ENCODE peak calls at places on chromosome 2, in four cellular contexts. V is A549, M is SK-N-SH, N is GM12878. C is an unnamed sample.

GRCh38 chr2:70988726-70989648 is 5.7 kb downstream of the TEX261 start:
- DNase-seq in N (no peak), M (no peak), V (no peak), C (no peak)

GRCh38 chr2:79831919-79832318 is 319.1 kb downstream of the CTNNA2 start:
- DNase-seq in V (no peak), M (no peak), N (no peak), C (no peak)

GRCh38 chr2:36615214-36615613 is 17.2 kb upstream of the FEZ2 start:
- DNase-seq in V (no peak), N (no peak), M (peak; percentile 20), C (no peak)

GRCh38 chr2:235612551-235612950 is 118.7 kb downstream of the AGAP1 start:
- DNase-seq in M (no peak), N (no peak), V (no peak), C (no peak)

GRCh38 chr2:144522741-144523605 is 3.1 kb upstream of the ZEB2 start:
- DNase-seq in V (no peak), M (peak; percentile 63), N (no peak), C (no peak)

GRCh38 chr2:55357907-55358306 is 61.7 kb downstream of the CCDC88A start:
- DNase-seq in V (no peak), N (no peak), M (no peak), C (no peak)

GRCh38 chr2:50196775-50197482 is 835.0 kb downstream of the NRXN1 start:
- DNase-seq in M (no peak), V (no peak), N (no peak), C (no peak)

GRCh38 chr2:217947341-217948316 is 55.2 kb downstream of the TNS1 start:
- DNase-seq in V (no peak), M (no peak), N (no peak), C (no peak)

GRCh38 chr2:100776445-100776844 is 43.5 kb upstream of the NPAS2 start:
- DNase-seq in M (no peak), V (no peak), N (no peak), C (no peak)

GRCh38 chr2:177076636-177077179 is 135.9 kb upstream of the HNRNPA3 start:
- DNase-seq in N (no peak), M (no peak), V (no peak), C (no peak)

GRCh38 chr2:128781888-128782385 is 463.3 kb upstream of the HS6ST1 start:
- DNase-seq in M (no peak), V (no peak), N (no peak), C (no peak)

GRCh38 chr2:101802329-101802728 is 104.8 kb downstream of the MAP4K4 start:
- DNase-seq in V (peak; percentile 20), M (no peak), N (no peak), C (peak; percentile 77)

GRCh38 chr2:69989422-69990128 is 28.1 kb upstream of the ASPRV1 start:
- DNase-seq in V (no peak), M (no peak), N (no peak), C (no peak)

GRCh38 chr2:55048514-55048924 is 1.7 kb downstream of the RTN4 start:
- DNase-seq in N (no peak), M (peak; percentile 21), V (peak; percentile 71), C (peak; percentile 58)

GRCh38 chr2:165402142-165402541 is 67.4 kb upstream of the CSRNP3 start:
- DNase-seq in V (no peak), M (no peak), N (no peak), C (no peak)

GRCh38 chr2:237774811-237775553 is 23.6 kb upstream of the RBM44 start:
- DNase-seq in M (peak; percentile 75), N (peak; percentile 11), V (peak; percentile 71), C (peak; percentile 79)

GRCh38 chr2:150282821-150283309 is 204.6 kb downstream of the RND3 start:
- DNase-seq in V (no peak), N (no peak), M (no peak), C (no peak)

GRCh38 chr2:128091691-128092050 is 671 bp downstream of the UGGT1 start:
- DNase-seq in V (no peak), M (no peak), N (no peak), C (no peak)

GRCh38 chr2:10946394-10946793 is 34.7 kb downstream of the KCNF1 start:
- DNase-seq in V (no peak), N (no peak), M (no peak), C (no peak)

GRCh38 chr2:66535574-66536289 is 100.8 kb downstream of the MEIS1 start:
- DNase-seq in V (no peak), M (peak; percentile 25), N (no peak), C (no peak)

GRCh38 chr2:66539452-66539851 is 104.5 kb downstream of the MEIS1 start:
- DNase-seq in M (no peak), N (no peak), V (no peak), C (no peak)

GRCh38 chr2:66538291-66538690 is 103.4 kb downstream of the MEIS1 start:
- DNase-seq in V (no peak), M (no peak), N (no peak), C (no peak)

GRCh38 chr2:66536290-66536673 is 101.4 kb downstream of the MEIS1 start:
- DNase-seq in M (no peak), V (no peak), N (no peak), C (no peak)

DNA sequence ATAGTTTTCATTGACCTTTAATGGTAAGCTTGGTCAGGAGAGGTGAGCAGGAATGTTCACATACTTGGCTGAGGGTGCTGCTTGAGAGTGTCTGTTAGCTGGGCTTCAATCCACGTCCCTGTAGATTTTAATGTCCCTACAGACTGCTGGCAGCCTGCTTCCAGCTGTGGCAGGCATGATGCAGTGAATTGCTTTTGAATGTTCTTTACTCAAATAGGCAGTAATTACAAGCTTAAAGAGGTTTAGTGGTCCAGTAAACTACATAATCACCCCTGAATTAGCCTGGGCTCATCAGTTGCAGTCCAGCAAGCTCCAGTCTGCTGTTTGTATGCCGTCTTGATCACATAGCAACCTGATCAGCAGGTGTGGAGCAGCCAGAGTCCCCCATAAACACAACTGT is 102.1 kb downstream of the MEIS1 start:
- DNase-seq in M (peak; percentile 27), V (no peak), N (no peak), C (no peak)
- TF ChIP-seq PBX3 in M (no peak), V (no peak), N (no peak), C (no peak)

GRCh38 chr2:233295891-233296290 is 11.7 kb upstream of the SAG start:
- DNase-seq in V (no peak), M (no peak), N (no peak), C (no peak)

GRCh38 chr2:233301248-233301647 is 6.4 kb upstream of the SAG start:
- DNase-seq in M (no peak), N (no peak), V (no peak), C (no peak)

GRCh38 chr2:233301811-233302210 is 5.8 kb upstream of the SAG start:
- DNase-seq in M (no peak), V (no peak), N (no peak), C (no peak)

GRCh38 chr2:233300401-233300800 is 7.2 kb upstream of the SAG start:
- DNase-seq in M (no peak), N (no peak), V (no peak), C (no peak)

DNA sequence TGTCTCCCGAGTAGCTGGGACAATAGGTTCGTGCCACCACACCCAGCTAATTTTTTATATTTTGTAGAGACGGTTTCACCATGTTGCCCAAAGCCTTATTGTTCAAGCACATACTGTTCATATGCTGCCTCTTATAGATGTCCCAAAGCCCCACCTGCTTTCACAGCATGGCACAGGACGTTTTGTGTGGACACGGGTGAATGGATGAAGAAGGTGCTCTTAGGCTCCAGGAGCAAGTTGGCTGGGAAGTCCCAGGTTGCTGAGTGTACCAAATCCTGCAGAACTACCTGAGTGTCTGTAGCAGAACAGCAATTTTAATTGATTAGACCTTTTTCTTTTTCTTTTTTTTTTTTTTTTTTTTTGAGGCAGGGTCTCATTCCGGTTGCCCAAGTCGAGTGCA is 10.5 kb upstream of the SAG start:
- DNase-seq in N (no peak), M (no peak), V (no peak), C (no peak)
- TF ChIP-seq PBX3 in N (no peak), M (no peak), V (no peak), C (no peak)

DNA sequence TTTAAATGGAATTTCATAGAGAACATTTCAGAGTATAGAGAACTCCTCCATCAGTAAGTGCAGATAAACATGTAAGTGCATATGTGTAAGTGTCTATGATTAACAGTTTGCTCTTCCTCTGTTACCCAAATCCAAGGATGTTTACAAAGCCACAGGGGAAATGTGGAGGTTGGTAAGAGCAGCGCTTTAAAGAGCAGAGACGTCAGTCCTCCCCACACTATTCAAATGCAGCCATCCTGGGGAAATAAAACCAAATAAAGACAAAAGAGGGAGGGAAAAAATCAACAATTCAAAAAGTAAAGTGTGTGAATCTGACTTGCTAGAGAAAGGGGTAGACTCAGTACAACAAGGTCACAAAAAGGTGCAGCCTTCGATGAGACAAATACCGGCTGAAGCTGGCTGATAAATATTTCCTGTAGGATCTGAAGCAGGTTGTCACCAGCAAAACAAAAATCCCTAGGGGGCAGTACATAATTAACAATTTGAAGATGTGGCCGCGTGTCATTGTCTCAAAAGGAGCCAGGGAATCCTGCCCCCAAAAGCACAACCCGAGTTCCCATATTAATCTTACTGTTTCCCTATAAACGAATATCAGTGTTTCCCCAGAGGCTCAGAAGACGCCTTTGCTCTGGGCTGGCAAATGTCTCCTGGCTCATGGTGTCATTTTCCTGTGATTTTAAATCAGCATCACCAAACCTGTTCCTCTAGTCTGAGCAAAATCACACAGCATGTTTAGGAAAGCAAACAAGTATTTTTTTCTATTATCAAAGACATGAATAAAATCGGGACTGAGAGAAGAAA is 216.5 kb downstream of the CDCA7 start:
- DNase-seq in M (peak; percentile 30), V (peak; percentile 75), N (no peak), C (peak; percentile 26)
- TF ChIP-seq PBX3 in M (no peak), V (no peak), N (no peak), C (no peak)

DNA sequence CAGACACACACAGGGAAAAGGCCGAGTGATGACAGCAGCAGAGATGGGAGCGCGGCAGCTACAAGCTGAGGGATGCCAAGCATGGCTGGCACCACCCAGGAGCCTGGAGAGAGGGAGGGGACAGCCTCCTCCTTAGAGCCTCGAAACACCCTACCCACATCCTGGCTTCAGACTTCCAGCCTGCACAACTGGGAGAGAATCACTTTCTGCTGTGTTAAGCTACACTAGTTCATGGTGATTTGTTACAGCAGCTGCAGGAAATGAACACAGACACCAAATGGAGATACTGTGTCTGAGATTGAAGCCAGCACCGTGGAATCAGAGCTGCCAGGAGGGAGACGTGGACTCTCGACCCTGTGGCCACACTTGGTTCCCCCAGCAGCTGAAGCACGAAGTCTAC is 27.5 kb upstream of the FOSL2 start:
- DNase-seq in N (no peak), V (no peak), M (no peak), C (no peak)
- TF ChIP-seq PBX3 in N (no peak), V (no peak), M (no peak), C (no peak)

DNA sequence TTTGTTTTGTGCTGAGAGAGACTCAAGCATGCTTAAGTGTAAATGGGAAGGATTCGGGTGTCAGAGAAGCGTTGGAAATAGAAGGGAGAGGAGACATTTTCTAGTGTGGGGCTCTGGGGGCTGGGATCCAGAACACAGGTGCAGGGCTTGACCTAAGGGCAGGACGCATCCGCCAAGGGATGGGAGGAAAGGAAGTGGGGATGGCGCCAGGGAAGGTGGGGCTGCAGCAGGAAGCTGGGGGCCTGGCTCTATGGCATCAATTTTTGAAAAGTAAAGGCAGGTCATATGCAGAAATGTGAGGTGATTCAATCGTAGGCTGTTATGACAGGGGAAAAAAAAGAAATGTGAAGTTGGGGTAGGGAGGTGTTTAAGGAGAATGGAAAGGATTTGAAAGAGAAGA is 143.2 kb upstream of the SERTAD2 start:
- DNase-seq in N (no peak), M (no peak), V (no peak), C (no peak)
- TF ChIP-seq PBX3 in N (no peak), M (no peak), V (no peak), C (no peak)

GRCh38 chr2:213159768-213160167 is 8.4 kb upstream of the IKZF2 start:
- DNase-seq in M (no peak), V (no peak), N (no peak), C (no peak)
- TF ChIP-seq PBX3 in M (no peak), V (no peak), N (no peak), C (no peak)

C was measured in HepG2.